ENCODE peak calls at places on chromosomes 2 and 18, in six cellular contexts. P is stimulated activated naive B cell treated with anti-CD40 and anti-IgM and Interleukin-4, amounts not matched to agents 10 μg/mL and 1 μg/mL and 100 μg/mL, for 72 hours; A is T follicular helper cell; S is HCT116; F is GM23338; Z is NCI-H146. N is an unnamed sample.

GRCh38 chr18:40911041-40911440 is 1044.0 kb upstream of the PIK3C3 start:
- DNase-seq in P (no peak), A (no peak), S (no peak), F (no peak), Z (no peak), N (no peak)

GRCh38 chr2:238286095-238286494 is 2.3 kb downstream of the PER2 start:
- DNase-seq in P (no peak), A (no peak), S (no peak), F (no peak), Z (no peak), N (no peak)

GRCh38 chr2:19369341-19369955 is 11.0 kb upstream of the OSR1 start:
- DNase-seq in P (no peak), A (no peak), S (peak), F (peak), Z (peak), N (no peak)

GRCh38 chr2:117693166-117693565 is 121.3 kb upstream of the DDX18 start:
- DNase-seq in P (no peak), A (no peak), S (no peak), F (no peak), Z (peak), N (no peak)

GRCh38 chr2:238351315-238351714 is 31.0 kb downstream of the TRAF3IP1 start:
- DNase-seq in P (no peak), A (no peak), S (no peak), F (no peak), Z (no peak), N (no peak)

GRCh38 chr2:215354771-215355695 is 43.2 kb downstream of the ATIC start:
- DNase-seq in P (no peak), A (no peak), S (no peak), F (no peak), Z (no peak), N (no peak)

GRCh38 chr2:45778720-45779171 is 127.3 kb downstream of the PRKCE start:
- DNase-seq in P (peak), A (peak), S (peak), F (peak), Z (peak), N (peak)

GRCh38 chr2:62339837-62340236 is 143.9 kb downstream of the B3GNT2 start:
- DNase-seq in P (no peak), A (no peak), S (no peak), F (no peak), Z (no peak), N (no peak)

GRCh38 chr18:79438581-79438980 is 42.9 kb downstream of the NFATC1 start:
- DNase-seq in P (no peak), A (no peak), S (no peak), F (no peak), Z (no peak), N (no peak)

GRCh38 chr2:30436859-30437435 is 10.1 kb upstream of the LCLAT1 start:
- DNase-seq in P (no peak), A (no peak), S (no peak), F (no peak), Z (no peak), N (no peak)

GRCh38 chr2:55865095-55865835 is 58.3 kb downstream of the EFEMP1 start:
- DNase-seq in P (no peak), A (no peak), S (no peak), F (no peak), Z (no peak), N (no peak)

GRCh38 chr2:212968284-212969081 is 182.9 kb downstream of the IKZF2 start:
- DNase-seq in P (no peak), A (no peak), S (no peak), F (no peak), Z (no peak), N (no peak)

GRCh38 chr2:109376115-109376514 is 237.7 kb downstream of the SEPTIN10 start:
- DNase-seq in P (no peak), A (no peak), S (no peak), F (no peak), Z (no peak), N (peak)

GRCh38 chr2:237932731-237933131 is 34.1 kb upstream of the UBE2F start:
- DNase-seq in P (no peak), A (no peak), S (no peak), F (no peak), Z (no peak), N (no peak)

GRCh38 chr2:50401772-50402653 is 629.9 kb downstream of the NRXN1 start:
- DNase-seq in P (peak), A (no peak), S (peak), F (peak), Z (peak), N (peak)

GRCh38 chr2:239502430-239503221 is 101.8 kb upstream of the HDAC4 start:
- DNase-seq in P (no peak), A (no peak), S (no peak), F (no peak), Z (no peak), N (no peak)

GRCh38 chr2:128304715-128305554 is 13.7 kb downstream of the HS6ST1 start:
- DNase-seq in P (no peak), A (no peak), S (peak), F (peak), Z (peak), N (peak)

GRCh38 chr2:151299940-151300539 is 10.6 kb upstream of the NMI start:
- DNase-seq in P (no peak), A (no peak), S (no peak), F (no peak), Z (no peak), N (no peak)

GRCh38 chr2:161946489-161947107 is 127.4 kb downstream of the DPP4 start:
- DNase-seq in P (no peak), A (no peak), S (peak), F (peak), Z (peak), N (no peak)

GRCh38 chr2:75465317-75465998 is 95.3 kb downstream of the EVA1A start:
- DNase-seq in P (no peak), A (no peak), S (no peak), F (no peak), Z (peak), N (no peak)

GRCh38 chr2:241859017-241859435 is 332 bp upstream of the PDCD1 start:
- DNase-seq in P (no peak), A (no peak), S (no peak), F (no peak), Z (no peak), N (peak)

GRCh38 chr2:144052103-144052502 is 467.8 kb downstream of the ZEB2 start:
- DNase-seq in P (no peak), A (no peak), S (no peak), F (no peak), Z (no peak), N (no peak)

GRCh38 chr2:99187011-99187410 is 6.0 kb downstream of the MRPL30 start:
- DNase-seq in P (no peak), A (no peak), S (no peak), F (no peak), Z (no peak), N (no peak)

GRCh38 chr2:238513346-238513745 is 86.6 kb downstream of the ASB1 start:
- DNase-seq in P (no peak), A (no peak), S (peak), F (peak), Z (peak), N (peak)

GRCh38 chr2:196331816-196332215 is 160.4 kb upstream of the STK17B start:
- DNase-seq in P (no peak), A (no peak), S (no peak), F (no peak), Z (peak), N (no peak)

GRCh38 chr2:73859721-73860586 is 31.2 kb downstream of the STAMBP start:
- DNase-seq in P (no peak), A (no peak), S (peak), F (no peak), Z (no peak), N (no peak)

GRCh38 chr2:20999906-21000645 is 43.8 kb downstream of the APOB start:
- DNase-seq in P (no peak), A (no peak), S (no peak), F (no peak), Z (no peak), N (no peak)

GRCh38 chr2:135931776-135932438 is 53.5 kb downstream of the DARS1 start:
- DNase-seq in P (no peak), A (no peak), S (no peak), F (no peak), Z (no peak), N (no peak)

GRCh38 chr2:66560683-66561082 is 125.8 kb downstream of the MEIS1 start:
- DNase-seq in P (no peak), A (no peak), S (no peak), F (no peak), Z (no peak), N (no peak)

GRCh38 chr2:54945401-54946219 is 104.6 kb downstream of the RTN4 start:
- DNase-seq in P (no peak), A (no peak), S (no peak), F (no peak), Z (no peak), N (no peak)

GRCh38 chr2:207528980-207529329 is 807 bp upstream of the CREB1 start:
- DNase-seq in P (peak), A (peak), S (no peak), F (peak), Z (peak), N (no peak)

GRCh38 chr2:47631840-47632398 is 151.0 kb upstream of the MSH6 start:
- DNase-seq in P (no peak), A (no peak), S (peak), F (no peak), Z (no peak), N (peak)

GRCh38 chr2:128306931-128307460 is 11.7 kb downstream of the HS6ST1 start:
- DNase-seq in P (no peak), A (no peak), S (no peak), F (no peak), Z (peak), N (no peak)

GRCh38 chr2:60068755-60069154 is 484.7 kb downstream of the BCL11A start:
- DNase-seq in P (no peak), A (no peak), S (no peak), F (no peak), Z (no peak), N (no peak)

GRCh38 chr18:49731421-49731841 is 81.9 kb downstream of the ACAA2 start:
- DNase-seq in P (no peak), A (no peak), S (no peak), F (no peak), Z (no peak), N (no peak)

GRCh38 chr2:169799555-169799954 is 884 bp downstream of the SSB start:
- DNase-seq in P (no peak), A (no peak), S (no peak), F (no peak), Z (peak), N (no peak)